ENCODE peak calls at places on chromosomes 3 and 15, in four cellular contexts. B is kidney glomerular epithelial cell, R is activated T-helper 1 cell treated with Interleukin-2 at 50 U/mL for 16 hours, A is tibial nerve. T is an unnamed sample.

GRCh38 chr3:183188895-183189462 is 26.4 kb upstream of the LAMP3 start:
- DNase-seq in A (no peak), R (no peak), B (no peak), T (peak; percentile 47)

GRCh38 chr3:106428565-106428994 is 559.8 kb upstream of the CBLB start:
- DNase-seq in A (peak; percentile 43), B (peak; percentile 99), R (no peak), T (no peak)

GRCh38 chr3:66453525-66454463 is 47.0 kb downstream of the LRIG1 start:
- DNase-seq in R (no peak), A (no peak), B (no peak), T (no peak)

GRCh38 chr15:92164327-92165000 is 229.2 kb upstream of the ST8SIA2 start:
- DNase-seq in B (peak; percentile 60), A (no peak), R (no peak), T (no peak)

GRCh38 chr3:23735575-23736326 is 70.0 kb upstream of the UBE2E1 start:
- DNase-seq in A (no peak), B (no peak), R (no peak), T (no peak)

GRCh38 chr3:8937064-8938020 is 25.9 kb downstream of the RAD18 start:
- DNase-seq in B (peak; percentile 94), R (no peak), A (no peak), T (no peak)

GRCh38 chr3:49276475-49277356 is at the start of gene C3orf62:
- DNase-seq in A (peak; percentile 78), R (peak; percentile 58), B (peak; percentile 49), T (peak; percentile 90)

GRCh38 chr3:193240850-193241706 is at the start of gene PLAAT1:
- DNase-seq in R (no peak), B (peak; percentile 59), A (no peak), T (peak; percentile 75)

GRCh38 chr3:196942915-196943277 is 568 bp upstream of the NCBP2 start:
- DNase-seq in R (peak; percentile 5), B (peak; percentile 3), A (no peak), T (no peak)

GRCh38 chr15:32014953-32015352 is 15.4 kb upstream of the CHRNA7 start:
- DNase-seq in A (no peak), R (no peak), B (no peak), T (no peak)

GRCh38 chr3:31858439-31858838 is 122.6 kb downstream of the OSBPL10 start:
- DNase-seq in A (no peak), R (no peak), B (no peak), T (no peak)

GRCh38 chr3:187740446-187741399 is 4.5 kb downstream of the BCL6 start:
- DNase-seq in R (peak; percentile 56), B (peak; percentile 37), A (peak; percentile 70), T (peak; percentile 69)

GRCh38 chr3:44883999-44884431 is 9.6 kb downstream of the TGM4 start:
- DNase-seq in B (peak; percentile 99), A (no peak), R (no peak), T (no peak)

GRCh38 chr3:132530624-132531023 is 66.4 kb upstream of the ACKR4 start:
- DNase-seq in A (no peak), R (no peak), B (no peak), T (no peak)

GRCh38 chr3:98691897-98692296 is 71.2 kb upstream of the ST3GAL6 start:
- DNase-seq in R (no peak), A (no peak), B (no peak), T (no peak)

GRCh38 chr3:10758304-10759037 is 57.6 kb upstream of the SLC6A11 start:
- DNase-seq in B (peak; percentile 76), R (peak; percentile 7), A (peak; percentile 39), T (peak; percentile 33)

GRCh38 chr3:123584284-123584987 is 417 bp downstream of the HACD2 start:
- DNase-seq in A (peak; percentile 17), B (no peak), R (no peak), T (peak; percentile 67)

GRCh38 chr15:99931703-99932603 is 198.7 kb upstream of the LYSMD4 start:
- DNase-seq in R (no peak), B (peak; percentile 74), A (no peak), T (no peak)

GRCh38 chr15:101556273-101556672 is 66.8 kb upstream of the PCSK6 start:
- DNase-seq in B (no peak), A (no peak), R (no peak), T (no peak)

GRCh38 chr3:104909188-104909587 is 457.5 kb upstream of the ALCAM start:
- DNase-seq in R (no peak), A (no peak), B (peak; percentile 74), T (no peak)

GRCh38 chr3:197309528-197310361 is 11.3 kb upstream of the DLG1 start:
- DNase-seq in R (no peak), A (peak; percentile 24), B (peak; percentile 89), T (no peak)

GRCh38 chr3:175187586-175187985 is 328.5 kb downstream of the NAALADL2 start:
- DNase-seq in R (no peak), B (no peak), A (no peak), T (no peak)

GRCh38 chr3:24242012-24242698 is 252.5 kb downstream of the THRB start:
- DNase-seq in B (peak; percentile 42), R (no peak), A (no peak), T (peak; percentile 31)

GRCh38 chr3:195259146-195259563 is 11.8 kb downstream of the XXYLT1 start:
- DNase-seq in A (no peak), R (no peak), B (no peak), T (no peak)

GRCh38 chr15:37050345-37050744 is 50.0 kb downstream of the MEIS2 start:
- DNase-seq in B (no peak), A (no peak), R (no peak), T (no peak)

GRCh38 chr3:123085293-123085949 is 18.6 kb downstream of the PDIA5 start:
- DNase-seq in R (no peak), B (peak; percentile 68), A (no peak), T (no peak)

GRCh38 chr3:173553635-173554280 is 156.2 kb downstream of the NLGN1 start:
- DNase-seq in B (peak; percentile 50), R (no peak), A (no peak), T (no peak)